ENCODE peak calls at places on chromosomes 1 and 21, in nine cellular contexts. One of them, this sample, is unnamed.

GRCh38 chr21:16420086-16420724 is 690.4 kb downstream of the USP25 start:
- DNase-seq in AG09309: no peak
- DNase-seq in IMR-90: peak
- DNase-seq in GM13976: no peak
- DNase-seq in adrenal gland: peak
- DNase-seq in lung: peak
- DNase-seq in HCT116: no peak
- DNase-seq in body of pancreas: peak
- DNase-seq in hepatocyte: peak
- DNase-seq in this sample: no peak

GRCh38 chr21:26781331-26781730 is 63.9 kb downstream of the ADAMTS1 start:
- DNase-seq in AG09309: no peak
- DNase-seq in IMR-90: no peak
- DNase-seq in GM13976: no peak
- DNase-seq in adrenal gland: no peak
- DNase-seq in lung: no peak
- DNase-seq in HCT116: no peak
- DNase-seq in body of pancreas: no peak
- DNase-seq in hepatocyte: no peak
- DNase-seq in this sample: no peak

GRCh38 chr1:203914292-203914691 is 52.9 kb downstream of the SNRPE start:
- DNase-seq in AG09309: no peak
- DNase-seq in IMR-90: peak
- DNase-seq in GM13976: no peak
- DNase-seq in adrenal gland: no peak
- DNase-seq in lung: no peak
- DNase-seq in HCT116: no peak
- DNase-seq in body of pancreas: no peak
- DNase-seq in hepatocyte: no peak
- DNase-seq in this sample: no peak

GRCh38 chr1:58895082-58895481 is 111.2 kb upstream of the JUN start:
- DNase-seq in AG09309: no peak
- DNase-seq in IMR-90: no peak
- DNase-seq in GM13976: no peak
- DNase-seq in adrenal gland: no peak
- DNase-seq in lung: no peak
- DNase-seq in HCT116: no peak
- DNase-seq in body of pancreas: peak
- DNase-seq in hepatocyte: no peak
- DNase-seq in this sample: no peak

GRCh38 chr1:153774780-153775431 is at the start of gene SLC27A3:
- DNase-seq in AG09309: no peak
- DNase-seq in IMR-90: no peak
- DNase-seq in GM13976: peak
- DNase-seq in adrenal gland: peak
- DNase-seq in lung: peak
- DNase-seq in HCT116: peak
- DNase-seq in body of pancreas: peak
- DNase-seq in hepatocyte: peak
- DNase-seq in this sample: peak

GRCh38 chr21:19553930-19554615 is 1150.5 kb upstream of the TMPRSS15 start:
- DNase-seq in AG09309: no peak
- DNase-seq in IMR-90: no peak
- DNase-seq in GM13976: no peak
- DNase-seq in adrenal gland: no peak
- DNase-seq in lung: no peak
- DNase-seq in HCT116: no peak
- DNase-seq in body of pancreas: no peak
- DNase-seq in hepatocyte: no peak
- DNase-seq in this sample: no peak

GRCh38 chr1:10782491-10783244 is 13.8 kb downstream of the CASZ1 start:
- DNase-seq in AG09309: no peak
- DNase-seq in IMR-90: no peak
- DNase-seq in GM13976: no peak
- DNase-seq in adrenal gland: no peak
- DNase-seq in lung: no peak
- DNase-seq in HCT116: no peak
- DNase-seq in body of pancreas: no peak
- DNase-seq in hepatocyte: no peak
- DNase-seq in this sample: no peak

GRCh38 chr1:98323906-98324358 is 337.6 kb upstream of the SNX7 start:
- DNase-seq in AG09309: peak
- DNase-seq in IMR-90: peak
- DNase-seq in GM13976: no peak
- DNase-seq in adrenal gland: no peak
- DNase-seq in lung: peak
- DNase-seq in HCT116: peak
- DNase-seq in body of pancreas: peak
- DNase-seq in hepatocyte: peak
- DNase-seq in this sample: no peak

DNA sequence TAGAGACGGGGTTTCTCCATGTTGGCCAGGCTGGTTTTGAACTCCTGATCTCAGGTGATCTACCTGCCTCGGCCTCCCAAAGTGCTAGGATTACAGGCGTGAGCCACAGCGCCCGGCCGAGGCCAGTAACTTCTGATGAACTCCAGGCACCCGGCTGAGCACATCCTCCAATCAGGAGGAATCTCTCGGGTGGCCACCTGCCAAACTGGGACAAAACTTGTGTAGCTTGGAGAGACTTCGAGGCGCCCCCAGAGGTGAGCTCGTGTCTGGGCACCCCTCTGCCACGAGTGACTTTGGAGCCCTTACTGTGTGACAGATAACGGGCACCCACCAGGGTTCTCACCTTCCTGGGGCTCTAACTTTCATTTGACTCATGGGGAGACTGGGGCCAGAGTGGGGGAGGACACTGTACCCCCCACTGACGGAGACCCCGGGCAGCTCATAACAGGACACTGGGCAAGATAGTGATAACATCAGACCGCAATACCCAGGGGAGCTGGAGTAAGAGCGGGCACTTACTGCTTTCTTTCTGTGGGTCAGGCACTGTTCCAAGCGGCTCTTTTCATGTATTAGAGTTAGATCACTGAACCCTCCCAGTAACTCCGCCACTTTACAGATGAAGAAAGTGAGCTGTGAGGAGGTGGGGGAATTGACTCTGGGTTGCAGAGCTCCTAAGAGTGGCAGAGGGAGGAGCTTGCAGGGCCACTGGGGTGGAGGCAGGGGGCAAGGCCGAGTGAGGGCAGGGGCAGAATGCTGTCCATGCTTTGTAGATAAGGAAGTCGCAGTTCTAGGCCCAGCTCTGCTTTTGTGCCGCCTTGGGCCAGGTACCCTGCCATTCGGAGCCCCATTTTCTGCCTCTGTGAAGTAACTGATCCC is 1.9 kb upstream of the PADI2 start:
- DNase-seq in AG09309: no peak
- DNase-seq in IMR-90: peak
- DNase-seq in GM13976: no peak
- DNase-seq in adrenal gland: no peak
- DNase-seq in lung: no peak
- DNase-seq in HCT116: no peak
- DNase-seq in body of pancreas: peak
- DNase-seq in hepatocyte: no peak
- DNase-seq in this sample: no peak
- TF ChIP-seq CTCF in AG09309: no peak
- TF ChIP-seq CTCF in IMR-90: no peak
- TF ChIP-seq CTCF in GM13976: no peak
- TF ChIP-seq CTCF in adrenal gland: no peak
- TF ChIP-seq CTCF in lung: no peak
- TF ChIP-seq CTCF in HCT116: no peak
- TF ChIP-seq CTCF in body of pancreas: no peak
- TF ChIP-seq CTCF in hepatocyte: no peak
- TF ChIP-seq CTCF in this sample: no peak

GRCh38 chr1:161117681-161118581 is at the start of the genes NIT1 and PFDN2:
- DNase-seq in AG09309: no peak
- DNase-seq in IMR-90: peak
- DNase-seq in GM13976: peak
- DNase-seq in adrenal gland: peak
- DNase-seq in lung: peak
- DNase-seq in HCT116: peak
- DNase-seq in body of pancreas: peak
- DNase-seq in hepatocyte: peak
- DNase-seq in this sample: peak
- TF ChIP-seq CTCF in AG09309: no peak
- TF ChIP-seq CTCF in IMR-90: no peak
- TF ChIP-seq CTCF in GM13976: no peak
- TF ChIP-seq CTCF in adrenal gland: no peak
- TF ChIP-seq CTCF in lung: no peak
- TF ChIP-seq CTCF in HCT116: no peak
- TF ChIP-seq CTCF in body of pancreas: no peak
- TF ChIP-seq CTCF in hepatocyte: no peak
- TF ChIP-seq CTCF in this sample: no peak

GRCh38 chr1:230577537-230577936 is 64.7 kb upstream of the COG2 start:
- DNase-seq in AG09309: no peak
- DNase-seq in IMR-90: no peak
- DNase-seq in GM13976: no peak
- DNase-seq in adrenal gland: no peak
- DNase-seq in lung: no peak
- DNase-seq in HCT116: no peak
- DNase-seq in body of pancreas: no peak
- DNase-seq in hepatocyte: no peak
- DNase-seq in this sample: no peak

GRCh38 chr1:230578621-230579020 is 63.7 kb upstream of the COG2 start:
- DNase-seq in AG09309: no peak
- DNase-seq in IMR-90: no peak
- DNase-seq in GM13976: no peak
- DNase-seq in adrenal gland: no peak
- DNase-seq in lung: no peak
- DNase-seq in HCT116: no peak
- DNase-seq in body of pancreas: no peak
- DNase-seq in hepatocyte: no peak
- DNase-seq in this sample: no peak

GRCh38 chr1:230584660-230585059 is 57.6 kb upstream of the COG2 start:
- DNase-seq in AG09309: no peak
- DNase-seq in IMR-90: no peak
- DNase-seq in GM13976: no peak
- DNase-seq in adrenal gland: no peak
- DNase-seq in lung: no peak
- DNase-seq in HCT116: no peak
- DNase-seq in body of pancreas: no peak
- DNase-seq in hepatocyte: no peak
- DNase-seq in this sample: no peak

GRCh38 chr1:230587056-230587455 is 55.2 kb upstream of the COG2 start:
- DNase-seq in AG09309: no peak
- DNase-seq in IMR-90: no peak
- DNase-seq in GM13976: no peak
- DNase-seq in adrenal gland: no peak
- DNase-seq in lung: no peak
- DNase-seq in HCT116: no peak
- DNase-seq in body of pancreas: no peak
- DNase-seq in hepatocyte: no peak
- DNase-seq in this sample: no peak

DNA sequence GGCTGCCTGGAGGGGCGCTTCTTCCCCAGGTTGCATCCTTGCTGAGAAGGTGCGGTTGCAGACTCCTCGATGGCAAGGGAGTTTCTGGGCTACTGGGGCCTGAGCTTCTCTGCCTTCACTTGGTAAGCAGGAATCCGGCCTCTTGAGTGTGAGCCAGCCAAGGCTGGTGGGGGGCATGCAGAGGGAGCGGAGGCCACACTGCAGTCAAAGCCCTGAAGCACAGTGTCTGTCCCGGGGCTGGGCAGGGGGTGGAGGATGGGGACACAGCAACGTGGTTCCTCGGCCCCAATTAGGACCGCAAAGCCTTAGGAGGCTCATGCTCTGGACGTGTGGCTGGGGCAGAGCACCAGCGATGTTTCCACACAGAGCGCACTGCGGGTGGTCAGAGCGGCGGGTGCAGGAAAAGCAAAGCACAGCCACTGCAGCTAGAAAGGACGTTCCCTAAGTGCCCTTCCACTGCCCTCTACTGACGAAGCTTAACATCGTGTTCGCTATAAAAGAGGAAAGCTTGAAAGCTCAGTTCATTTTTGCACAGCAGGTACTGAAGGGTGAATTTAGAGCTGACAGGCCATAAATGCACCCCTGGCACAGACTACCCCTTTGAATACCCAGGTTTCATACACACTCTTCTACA is 60.7 kb upstream of the COG2 start:
- DNase-seq in AG09309: no peak
- DNase-seq in IMR-90: no peak
- DNase-seq in GM13976: no peak
- DNase-seq in adrenal gland: no peak
- DNase-seq in lung: no peak
- DNase-seq in HCT116: no peak
- DNase-seq in body of pancreas: no peak
- DNase-seq in hepatocyte: no peak
- DNase-seq in this sample: no peak
- TF ChIP-seq CTCF in AG09309: no peak
- TF ChIP-seq CTCF in IMR-90: no peak
- TF ChIP-seq CTCF in GM13976: no peak
- TF ChIP-seq CTCF in adrenal gland: no peak
- TF ChIP-seq CTCF in lung: no peak
- TF ChIP-seq CTCF in HCT116: no peak
- TF ChIP-seq CTCF in body of pancreas: no peak
- TF ChIP-seq CTCF in hepatocyte: no peak
- TF ChIP-seq CTCF in this sample: peak

DNA sequence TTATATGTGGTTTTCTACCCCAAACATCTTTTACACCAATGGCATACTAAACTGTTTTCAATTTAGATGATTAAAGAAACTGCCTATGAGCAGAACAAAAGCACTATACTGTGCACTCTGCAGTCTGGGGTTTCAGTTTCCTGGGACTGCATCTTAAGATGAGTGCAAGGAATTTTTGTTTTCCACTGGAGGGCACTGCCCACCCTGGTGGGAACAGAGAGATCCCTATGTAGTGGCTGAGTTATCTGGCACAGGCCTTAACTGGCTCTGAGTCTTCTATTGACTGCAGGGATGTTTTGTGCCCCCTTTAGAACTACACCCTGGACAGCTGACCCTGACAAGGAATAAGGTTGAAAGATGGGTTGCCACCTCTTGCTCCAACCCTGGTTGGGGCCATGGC is 12.0 kb downstream of the PROK1 start:
- DNase-seq in AG09309: no peak
- DNase-seq in IMR-90: peak
- DNase-seq in GM13976: no peak
- DNase-seq in adrenal gland: no peak
- DNase-seq in lung: no peak
- DNase-seq in HCT116: no peak
- DNase-seq in body of pancreas: no peak
- DNase-seq in hepatocyte: no peak
- DNase-seq in this sample: no peak
- TF ChIP-seq CTCF in AG09309: peak
- TF ChIP-seq CTCF in IMR-90: peak
- TF ChIP-seq CTCF in GM13976: no peak
- TF ChIP-seq CTCF in adrenal gland: peak
- TF ChIP-seq CTCF in lung: no peak
- TF ChIP-seq CTCF in HCT116: peak
- TF ChIP-seq CTCF in body of pancreas: no peak
- TF ChIP-seq CTCF in hepatocyte: peak
- TF ChIP-seq CTCF in this sample: no peak

GRCh38 chr1:169266133-169266532 is 101.5 kb downstream of the NME7 start:
- DNase-seq in AG09309: no peak
- DNase-seq in IMR-90: no peak
- DNase-seq in GM13976: no peak
- DNase-seq in adrenal gland: no peak
- DNase-seq in lung: no peak
- DNase-seq in HCT116: no peak
- DNase-seq in body of pancreas: no peak
- DNase-seq in hepatocyte: no peak
- DNase-seq in this sample: no peak

GRCh38 chr1:169271094-169271493 is 96.5 kb downstream of the NME7 start:
- DNase-seq in AG09309: no peak
- DNase-seq in IMR-90: no peak
- DNase-seq in GM13976: peak
- DNase-seq in adrenal gland: no peak
- DNase-seq in lung: no peak
- DNase-seq in HCT116: no peak
- DNase-seq in body of pancreas: no peak
- DNase-seq in hepatocyte: peak
- DNase-seq in this sample: peak
- TF ChIP-seq CTCF in AG09309: no peak
- TF ChIP-seq CTCF in IMR-90: no peak
- TF ChIP-seq CTCF in GM13976: no peak
- TF ChIP-seq CTCF in adrenal gland: no peak
- TF ChIP-seq CTCF in lung: no peak
- TF ChIP-seq CTCF in HCT116: no peak
- TF ChIP-seq CTCF in body of pancreas: no peak
- TF ChIP-seq CTCF in hepatocyte: peak
- TF ChIP-seq CTCF in this sample: no peak